ENCODE peak calls at places on chromosomes 5 and 9, in ten cellular contexts. J is lung microvascular endothelial cell; X is AG20443; A is NCI-H1105 treated with DMSO at 0.1 percent for 48 hours; Y is NCI-H1417; W is fibroblast of pulmonary artery; E is iPS DF 6.9; R is activated naive CD4-positive, alpha-beta T cell treated with Interleukin-2 at 50 U/mL for 16 hours; L is Right ventricle myocardium superior; I is activated CD4-positive, alpha-beta T cell treated with anti-CD3 and anti-CD28 coated beads, Interleukin-2, amount 50 U/mL, for 24 hours. P is an unnamed sample.

GRCh38 chr5:5650242-5650641 is 227.8 kb downstream of the ICE1 start:
- DNase-seq in J (no peak), E (no peak), A (no peak), Y (no peak), W (peak; percentile 28), I (no peak), L (no peak), R (no peak), X (no peak), P (no peak)

GRCh38 chr5:163248856-163249255 is 188.5 kb upstream of the CCNG1 start:
- DNase-seq in L (no peak), E (no peak), J (no peak), X (no peak), W (peak; percentile 1), A (no peak), R (no peak), Y (no peak), I (no peak), P (no peak)

GRCh38 chr9:114314881-114315722 is 7.8 kb upstream of the ORM1 start:
- DNase-seq in Y (no peak), I (no peak), A (no peak), E (no peak), L (no peak), R (no peak), W (no peak), J (no peak), X (peak; percentile 11), P (no peak)

GRCh38 chr5:138653502-138653901 is 78.3 kb upstream of the HSPA9 start:
- DNase-seq in R (no peak), E (no peak), W (peak; percentile 55), A (no peak), J (peak; percentile 59), X (no peak), L (no peak), I (no peak), Y (peak; percentile 17), P (no peak)

GRCh38 chr9:83623634-83623991 is 670 bp downstream of the IDNK start:
- DNase-seq in X (no peak), J (no peak), Y (no peak), W (no peak), L (no peak), E (no peak), I (no peak), R (no peak), A (peak; percentile 23), P (peak; percentile 20)

GRCh38 chr9:122125158-122125890 is 32.2 kb upstream of the TTLL11 start:
- DNase-seq in E (no peak), J (peak; percentile 81), X (peak; percentile 94), A (peak; percentile 48), R (peak; percentile 82), I (peak; percentile 69), L (peak; percentile 86), Y (peak; percentile 87), W (peak; percentile 83), P (peak; percentile 94)

GRCh38 chr9:93517331-93517730 is 59.1 kb upstream of the PHF2 start:
- DNase-seq in A (no peak), L (no peak), E (no peak), Y (no peak), X (peak; percentile 30), W (peak; percentile 29), I (no peak), J (no peak), R (no peak), P (peak; percentile 24)

GRCh38 chr5:178483620-178484019 is 106.6 kb downstream of the COL23A1 start:
- DNase-seq in R (peak; percentile 29), A (no peak), E (no peak), W (no peak), X (no peak), Y (peak; percentile 4), I (peak; percentile 6), J (no peak), L (peak; percentile 70), P (no peak)

GRCh38 chr5:10030219-10030831 is 219.4 kb downstream of the ATPSCKMT start:
- DNase-seq in A (no peak), X (no peak), R (no peak), L (no peak), W (peak; percentile 78), Y (peak; percentile 13), J (no peak), E (peak; percentile 61), I (no peak), P (no peak)

GRCh38 chr9:133683494-133684460 is 47.6 kb downstream of the DBH start:
- DNase-seq in R (peak; percentile 57), A (no peak), Y (no peak), J (peak; percentile 12), E (no peak), W (peak; percentile 29), L (peak; percentile 80), X (no peak), I (peak; percentile 18), P (peak; percentile 56)

GRCh38 chr5:79845448-79846197 is 145.4 kb downstream of the MTX3 start:
- DNase-seq in I (no peak), X (peak; percentile 80), L (no peak), J (no peak), R (no peak), W (peak; percentile 47), Y (no peak), E (no peak), A (no peak), P (peak; percentile 79)

GRCh38 chr9:137255448-137256114 is 454 bp downstream of the NELFB start:
- DNase-seq in E (no peak), I (no peak), Y (peak; percentile 80), L (no peak), X (no peak), W (peak; percentile 35), J (peak; percentile 48), R (no peak), A (peak; percentile 44), P (no peak)

GRCh38 chr5:38420691-38421395 is 135.6 kb downstream of the LIFR start:
- DNase-seq in Y (peak; percentile 84), A (peak; percentile 74), J (peak; percentile 68), L (no peak), R (peak; percentile 4), E (no peak), W (peak; percentile 78), I (no peak), X (peak; percentile 72), P (peak; percentile 75)

GRCh38 chr5:138793481-138794010 is 40.3 kb downstream of the CTNNA1 start:
- DNase-seq in X (no peak), L (no peak), W (no peak), J (peak; percentile 8), R (no peak), I (no peak), Y (no peak), A (no peak), E (no peak), P (peak; percentile 30)

GRCh38 chr9:9855503-9856078 is 757.2 kb downstream of the PTPRD start:
- DNase-seq in X (no peak), A (peak; percentile 6), R (no peak), L (no peak), I (no peak), W (no peak), E (no peak), Y (no peak), J (no peak), P (no peak)